ENCODE peak calls at places on chromosomes 4 and X, in five cellular contexts. A is left lung, H is AG08396, Q is cardiac fibroblast, V is mammary epithelial cell. D is an unnamed sample.

GRCh38 chr4:138910201-138910913 is 105.2 kb upstream of the NOCT start:
- DNase-seq in A (no peak), H (peak), Q (peak), V (peak), D (peak)

GRCh38 chrX:11193035-11193469 is 81.9 kb downstream of the HCCS start:
- DNase-seq in A (no peak), H (no peak), Q (peak), V (peak), D (peak)

GRCh38 chr4:104571341-104571740 is 76.6 kb upstream of the CXXC4 start:
- DNase-seq in A (no peak), H (no peak), Q (no peak), V (peak), D (no peak)

GRCh38 chr4:70705146-70705855 is 16.5 kb upstream of the RUFY3 start:
- DNase-seq in A (peak), H (peak), Q (peak), V (peak), D (peak)

GRCh38 chrX:41759817-41760216 is 35.8 kb downstream of the GPR82 start:
- DNase-seq in A (no peak), H (peak), Q (peak), V (peak), D (peak)

GRCh38 chr4:18691431-18692200 is 670.1 kb upstream of the LCORL start:
- DNase-seq in A (no peak), H (no peak), Q (no peak), V (no peak), D (no peak)

GRCh38 chrX:71147496-71148277 is 3.0 kb downstream of the NLGN3 start:
- DNase-seq in A (no peak), H (no peak), Q (no peak), V (no peak), D (no peak)

GRCh38 chr4:144663852-144664488 is 18.0 kb downstream of the HHIP start:
- DNase-seq in A (no peak), H (no peak), Q (no peak), V (no peak), D (no peak)

GRCh38 chrX:38754102-38754790 is 47.0 kb upstream of the MID1IP1 start:
- DNase-seq in A (no peak), H (peak), Q (peak), V (peak), D (peak)

GRCh38 chr4:73257995-73258667 is 467 bp downstream of the ANKRD17 start:
- DNase-seq in A (no peak), H (peak), Q (peak), V (peak), D (peak)

GRCh38 chr4:5554376-5554775 is 154.0 kb downstream of the EVC2 start:
- DNase-seq in A (no peak), H (no peak), Q (no peak), V (no peak), D (no peak)

GRCh38 chrX:139905041-139905440 is 27.8 kb downstream of the ATP11C start:
- DNase-seq in A (no peak), H (no peak), Q (no peak), V (no peak), D (no peak)

GRCh38 chr4:112247021-112247420 is 15.4 kb downstream of the AP1AR start:
- DNase-seq in A (no peak), H (no peak), Q (no peak), V (no peak), D (no peak)

GRCh38 chr4:31714238-31714637 is 994.1 kb downstream of the PCDH7 start:
- DNase-seq in A (no peak), H (no peak), Q (no peak), V (no peak), D (no peak)

GRCh38 chrX:136417806-136418205 is 69.9 kb upstream of the BRS3 start:
- DNase-seq in A (no peak), H (no peak), Q (no peak), V (no peak), D (no peak)

GRCh38 chr4:114271031-114271430 is 291.6 kb upstream of the ARSJ start:
- DNase-seq in A (no peak), H (no peak), Q (no peak), V (no peak), D (no peak)

GRCh38 chr4:56662782-56663468 is 18.2 kb downstream of the HOPX start:
- DNase-seq in A (no peak), H (no peak), Q (no peak), V (no peak), D (no peak)

GRCh38 chr4:38114435-38114834 is 154.2 kb downstream of the PTTG2 start:
- DNase-seq in A (no peak), H (peak), Q (no peak), V (no peak), D (no peak)

GRCh38 chr4:70893790-70894189 is 8.4 kb upstream of the MOB1B start:
- DNase-seq in A (no peak), H (no peak), Q (no peak), V (no peak), D (no peak)

GRCh38 chr4:111854494-111855087 is 290.7 kb upstream of the FAM241A start:
- DNase-seq in A (no peak), H (peak), Q (peak), V (peak), D (peak)

GRCh38 chr4:35548921-35549320 is 695.4 kb downstream of the ARAP2 start:
- DNase-seq in A (peak), H (no peak), Q (no peak), V (no peak), D (no peak)

GRCh38 chr4:132384709-132385108 is 764.4 kb upstream of the PCDH10 start:
- DNase-seq in A (no peak), H (no peak), Q (no peak), V (peak), D (no peak)

GRCh38 chrX:134679226-134679625 is 21.0 kb upstream of the PLAC1 start:
- DNase-seq in A (no peak), H (no peak), Q (no peak), V (no peak), D (no peak)

GRCh38 chr4:168139336-168139735 is 47.0 kb downstream of the ANXA10 start:
- DNase-seq in A (no peak), H (no peak), Q (peak), V (peak), D (no peak)

GRCh38 chrX:41468647-41469323 is 21.6 kb downstream of the NYX start:
- DNase-seq in A (no peak), H (no peak), Q (peak), V (peak), D (peak)

D was measured in myocyte.